ENCODE peak calls at places on chromosome 2, in nine cellular contexts. E is suprapubic skin, U is colonic mucosa, P is ovary, T is heart right ventricle, N is AG09309, S is coronary artery, D is PC-9, W is RWPE1. H is an unnamed sample.

GRCh38 chr2:71473346-71474035 is 20.1 kb downstream of the DYSF start:
- DNase-seq in E (no peak), U (no peak), P (no peak), T (no peak), N (no peak), S (no peak), D (no peak), W (no peak), H (no peak)

GRCh38 chr2:96870631-96871255 is 863 bp upstream of the SEMA4C start:
- DNase-seq in E (peak; percentile 80), U (peak; percentile 75), P (peak; percentile 56), T (no peak), N (no peak), S (no peak), D (no peak), W (no peak), H (no peak)

GRCh38 chr2:51710222-51710621 is 678.3 kb upstream of the NRXN1 start:
- DNase-seq in E (no peak), U (peak; percentile 23), P (no peak), T (no peak), N (no peak), S (no peak), D (no peak), W (no peak), H (no peak)

GRCh38 chr2:48600204-48600813 is 17.3 kb upstream of the GTF2A1L start:
- DNase-seq in E (no peak), U (no peak), P (no peak), T (no peak), N (no peak), S (no peak), D (peak; percentile 16), W (peak; percentile 21), H (no peak)

GRCh38 chr2:240325654-240326031 is 109.8 kb upstream of the GPC1 start:
- DNase-seq in E (no peak), U (no peak), P (peak; percentile 56), T (peak; percentile 47), N (no peak), S (peak; percentile 62), D (peak; percentile 60), W (peak; percentile 20), H (no peak)

GRCh38 chr2:111975053-111975552 is 76.7 kb downstream of the MERTK start:
- DNase-seq in E (no peak), U (no peak), P (no peak), T (no peak), N (peak; percentile 35), S (no peak), D (peak; percentile 91), W (peak; percentile 91), H (no peak)

GRCh38 chr2:105468655-105469042 is 69.8 kb upstream of the FHL2 start:
- DNase-seq in E (no peak), U (no peak), P (no peak), T (no peak), N (no peak), S (no peak), D (no peak), W (no peak), H (no peak)

GRCh38 chr2:215269397-215270117 is 42.3 kb upstream of the ATIC start:
- DNase-seq in E (no peak), U (peak; percentile 65), P (peak; percentile 38), T (peak; percentile 64), N (peak; percentile 59), S (no peak), D (peak; percentile 61), W (peak; percentile 61), H (no peak)

GRCh38 chr2:7905756-7906155 is 776.1 kb upstream of the ID2 start:
- DNase-seq in E (no peak), U (peak; percentile 42), P (no peak), T (no peak), N (no peak), S (no peak), D (no peak), W (no peak), H (no peak)

GRCh38 chr2:131488306-131489205 is 3.6 kb downstream of the MZT2A start:
- DNase-seq in E (peak; percentile 50), U (no peak), P (no peak), T (peak; percentile 57), N (no peak), S (no peak), D (no peak), W (no peak), H (no peak)

GRCh38 chr2:131492418-131493198 is 411 bp upstream of the MZT2A start:
- DNase-seq in E (peak; percentile 94), U (peak; percentile 93), P (peak; percentile 92), T (peak; percentile 92), N (peak; percentile 64), S (peak; percentile 91), D (peak; percentile 96), W (peak; percentile 99), H (peak; percentile 79)

GRCh38 chr2:131493199-131494018 is 1.2 kb upstream of the MZT2A start:
- DNase-seq in E (no peak), U (peak; percentile 25), P (no peak), T (no peak), N (no peak), S (no peak), D (no peak), W (no peak), H (no peak)
- TF ChIP-seq CTCF in E (no peak), U (no peak), P (no peak), T (no peak), N (no peak), S (no peak), D (no peak), W (no peak), H (no peak)

GRCh38 chr2:83517727-83518368 is 941.2 kb downstream of the SUCLG1 start:
- DNase-seq in E (peak; percentile 42), U (no peak), P (no peak), T (no peak), N (no peak), S (no peak), D (no peak), W (no peak), H (no peak)

DNA sequence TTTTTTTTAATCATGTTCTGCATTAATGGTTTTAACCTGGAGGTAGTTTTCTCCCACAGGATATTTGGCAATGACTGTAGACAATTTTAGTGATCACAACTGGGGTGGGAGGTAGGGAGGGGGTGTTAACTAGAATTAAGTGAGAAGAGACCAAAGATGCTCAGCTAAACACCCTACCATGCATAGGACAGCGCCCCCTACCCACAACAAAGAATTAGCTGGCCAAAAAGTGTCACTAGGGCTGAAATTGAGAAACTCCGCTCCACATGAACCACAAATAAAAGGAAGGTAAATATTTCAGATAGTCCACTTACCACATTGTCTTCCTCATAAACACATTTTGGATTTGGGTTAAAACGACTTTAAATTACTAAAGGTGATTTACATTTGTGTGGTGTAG is 942.6 kb downstream of the SUCLG1 start:
- DNase-seq in E (no peak), U (no peak), P (no peak), T (no peak), N (no peak), S (no peak), D (no peak), W (no peak), H (no peak)
- TF ChIP-seq CTCF in E (no peak), U (no peak), P (no peak), T (no peak), N (no peak), S (no peak), D (no peak), W (no peak), H (no peak)

GRCh38 chr2:219552382-219553167 is 8.7 kb downstream of the TMEM198 start:
- DNase-seq in E (peak; percentile 90), U (peak; percentile 91), P (peak; percentile 94), T (peak; percentile 84), N (no peak), S (peak; percentile 92), D (peak; percentile 90), W (peak; percentile 88), H (peak; percentile 73)

GRCh38 chr2:219553463-219553862 is 9.6 kb downstream of the TMEM198 start:
- DNase-seq in E (no peak), U (no peak), P (peak; percentile 34), T (no peak), N (no peak), S (no peak), D (no peak), W (no peak), H (no peak)

GRCh38 chr2:219551412-219551811 is 7.6 kb downstream of the TMEM198 start:
- DNase-seq in E (no peak), U (no peak), P (peak; percentile 85), T (no peak), N (no peak), S (no peak), D (no peak), W (peak; percentile 23), H (no peak)

GRCh38 chr2:219553168-219553417 is 9.3 kb downstream of the TMEM198 start:
- DNase-seq in E (no peak), U (no peak), P (no peak), T (no peak), N (no peak), S (no peak), D (no peak), W (no peak), H (no peak)

DNA sequence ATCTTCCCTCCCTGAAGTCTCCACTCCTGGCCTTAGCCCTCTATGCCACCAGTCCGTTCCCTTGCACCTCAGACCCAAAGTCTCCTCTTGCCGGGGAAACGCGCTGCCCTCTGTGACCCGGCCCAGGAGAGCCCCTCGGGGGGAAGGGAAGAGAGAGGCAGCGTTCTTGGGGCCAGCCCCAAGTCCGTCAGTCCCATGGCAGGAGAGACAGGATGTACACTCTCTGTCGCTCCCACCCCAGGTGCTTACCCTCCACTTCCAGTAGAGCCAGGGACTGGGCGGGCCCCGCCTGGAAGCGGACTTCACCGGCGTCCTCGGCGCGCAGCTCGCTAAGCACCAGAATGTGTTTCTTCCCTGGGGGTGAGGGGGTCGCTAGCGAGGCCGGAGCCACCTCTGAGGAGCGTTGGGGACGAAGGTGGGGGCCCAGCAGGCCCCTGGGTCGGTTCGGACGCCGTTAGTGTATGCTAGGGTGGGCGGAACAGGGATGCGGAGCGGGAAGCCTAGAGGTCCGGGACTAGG is 8.1 kb downstream of the TMEM198 start:
- DNase-seq in E (no peak), U (peak; percentile 22), P (no peak), T (no peak), N (no peak), S (no peak), D (no peak), W (no peak), H (no peak)
- TF ChIP-seq CTCF in E (no peak), U (no peak), P (no peak), T (no peak), N (no peak), S (no peak), D (no peak), W (peak; percentile 10), H (no peak)

DNA sequence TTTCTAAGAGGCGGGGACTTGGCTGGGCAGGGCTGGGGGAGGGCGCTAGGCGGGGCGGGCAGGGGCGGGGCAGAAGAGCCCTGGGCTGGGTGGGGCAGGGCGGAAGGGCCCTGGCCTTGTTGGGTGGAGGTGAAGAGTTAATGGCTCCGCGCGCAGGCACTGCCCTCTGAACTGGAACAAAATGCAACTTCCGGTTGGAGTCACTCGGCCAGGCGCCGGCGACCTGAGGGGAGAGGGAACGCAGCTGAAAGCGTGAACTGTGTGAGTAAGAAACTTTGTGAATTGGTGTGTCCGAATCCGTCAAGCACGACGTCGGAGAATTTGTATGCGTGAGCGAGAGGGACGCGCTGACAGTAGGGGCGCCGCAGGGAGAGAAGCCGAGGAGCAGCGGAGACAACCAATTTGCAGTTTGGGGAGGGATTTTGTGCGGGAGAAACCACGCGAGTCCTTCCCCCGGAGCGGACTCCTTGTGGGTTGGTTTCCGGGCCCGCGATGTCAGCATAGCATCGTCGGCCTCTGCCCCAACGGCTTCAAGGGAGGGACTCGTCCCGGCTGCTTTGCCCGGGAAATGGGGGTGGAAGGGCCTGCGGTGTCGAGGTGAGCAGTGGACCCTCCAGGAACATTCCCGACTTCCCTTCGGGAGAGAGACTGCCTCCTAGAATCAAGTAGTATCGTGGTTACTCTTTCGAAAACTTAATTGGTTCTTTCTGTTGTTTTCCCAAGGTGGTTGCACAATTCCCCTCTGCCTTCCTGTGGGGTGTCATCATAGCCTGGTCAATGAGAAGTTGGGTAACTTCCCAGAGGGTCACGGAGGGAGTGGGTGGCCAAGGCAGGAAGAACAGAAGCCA is at the start of gene TANK:
- DNase-seq in E (peak; percentile 95), U (peak; percentile 95), P (peak; percentile 88), T (peak; percentile 92), N (peak; percentile 96), S (peak; percentile 96), D (peak; percentile 79), W (peak; percentile 96), H (peak; percentile 96)
- TF ChIP-seq CTCF in E (no peak), U (no peak), P (no peak), T (peak; percentile 11), N (peak; percentile 0), S (no peak), D (no peak), W (no peak), H (no peak)